ENCODE peak calls at places on chromosomes 16 and 17, in four cellular contexts. H, S, C and U are unnamed samples.

GRCh38 chr16:31474173-31474714 is 2.3 kb downstream of the TGFB1I1 start:
- DNase-seq in S (no peak), H (no peak), C (peak), U (no peak)

GRCh38 chr16:50679266-50679665 is 1.8 kb downstream of the SNX20 start:
- DNase-seq in H (no peak), C (no peak), S (no peak), U (no peak)

GRCh38 chr17:76659928-76660614 is 16.5 kb upstream of the ST6GALNAC1 start:
- DNase-seq in H (no peak), S (no peak), C (peak), U (no peak)

GRCh38 chr17:56678249-56679144 is 85.0 kb downstream of the NOG start:
- DNase-seq in C (no peak), S (peak), H (no peak), U (no peak)

GRCh38 chr16:29198231-29198630 is 208.3 kb downstream of the NPIPB11 start:
- DNase-seq in S (peak), H (no peak), C (no peak), U (no peak)

GRCh38 chr17:75623386-75623785 is 9.8 kb upstream of the SMIM5 start:
- DNase-seq in H (no peak), C (no peak), S (no peak), U (no peak)

GRCh38 chr17:61338000-61338864 is 61.4 kb upstream of the TBX2 start:
- DNase-seq in C (no peak), H (peak), S (no peak), U (no peak)

GRCh38 chr16:81861915-81862314 is 82.8 kb downstream of the PLCG2 start:
- DNase-seq in C (no peak), S (no peak), H (no peak), U (no peak)

GRCh38 chr17:61007980-61008379 is 330.3 kb downstream of the BCAS3 start:
- DNase-seq in C (no peak), H (no peak), S (no peak), U (no peak)

GRCh38 chr17:39225974-39226683 is 384 bp upstream of the STAC2 start:
- DNase-seq in H (no peak), C (peak), S (peak), U (no peak)
- TF ChIP-seq EGR1 in H (no peak), C (no peak), S (no peak), U (no peak)

DNA sequence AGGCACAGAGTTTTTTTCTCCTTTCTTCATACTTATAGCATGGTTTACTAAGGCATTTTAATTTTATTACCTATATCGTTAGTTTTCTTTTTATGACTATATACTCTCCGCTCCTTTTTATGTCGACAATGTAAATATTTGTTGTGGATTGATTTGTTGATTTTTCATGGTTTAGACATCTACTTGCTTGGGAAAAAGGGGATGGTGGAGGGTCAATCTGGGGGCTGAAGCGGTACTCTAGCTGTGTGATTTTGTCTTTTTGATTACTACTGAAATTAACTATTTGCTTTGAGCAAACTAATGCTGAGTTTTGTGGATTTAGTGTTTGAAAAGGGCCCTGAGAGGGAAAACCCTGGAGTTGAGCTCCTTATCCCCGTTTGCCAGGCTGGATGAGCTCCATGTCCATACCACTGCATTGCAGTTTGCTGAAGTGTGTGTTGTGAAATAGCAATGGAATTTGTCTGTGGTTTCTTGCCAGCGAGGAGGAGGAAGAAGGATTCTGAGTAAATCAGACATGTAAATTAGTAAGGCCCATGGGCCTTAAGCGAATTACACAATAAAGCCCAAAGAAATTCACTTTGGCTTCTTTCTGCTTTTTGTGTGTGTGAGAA is 72.0 kb downstream of the FTO start:
- DNase-seq in H (no peak), C (no peak), S (no peak), U (no peak)
- TF ChIP-seq EGR1 in H (no peak), C (no peak), S (no peak), U (no peak)

DNA sequence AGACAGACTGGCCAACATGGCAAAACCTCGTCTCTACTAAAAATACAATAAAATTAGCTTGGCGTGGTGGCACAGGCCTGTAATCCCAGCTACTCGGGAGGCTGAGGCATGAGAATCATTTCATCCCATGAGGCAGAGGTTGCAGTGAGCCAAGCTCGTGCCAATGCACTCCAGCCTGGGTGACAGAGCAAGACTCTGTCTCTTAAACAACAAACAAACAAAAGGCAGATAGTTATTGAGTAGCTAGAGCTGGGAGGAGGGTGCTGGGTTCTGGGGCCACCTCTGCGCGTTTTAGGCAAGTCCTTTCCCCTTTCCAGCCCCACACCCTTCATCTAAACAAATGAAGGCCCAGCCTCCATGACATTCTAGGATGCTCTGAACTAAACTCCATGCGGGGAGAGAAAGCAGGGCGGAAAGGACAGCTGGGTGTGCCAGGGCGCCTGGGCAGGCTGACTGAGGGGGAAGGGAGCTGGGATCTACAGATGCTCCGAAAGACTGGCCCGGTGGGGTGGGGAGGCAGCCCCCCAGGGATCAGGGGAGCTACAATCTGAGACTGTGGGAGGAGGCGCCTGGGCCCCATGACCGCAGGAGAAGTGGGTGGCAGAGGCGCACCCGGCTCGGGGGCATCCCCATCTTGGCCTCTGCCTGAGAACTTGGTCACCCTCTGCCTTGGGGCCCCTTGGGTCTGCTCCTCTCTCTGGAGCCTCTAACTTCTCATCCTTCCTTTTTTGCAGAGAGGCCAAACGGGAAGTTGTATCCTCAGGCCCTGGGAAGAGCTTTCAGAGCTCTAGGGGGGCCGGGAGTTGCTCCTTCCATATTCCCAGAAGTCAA is 904 bp downstream of the ITGAL start:
- DNase-seq in C (no peak), H (no peak), S (no peak), U (no peak)
- TF ChIP-seq EGR1 in C (no peak), H (no peak), S (no peak), U (no peak)

GRCh38 chr16:53465606-53466290 is 31.5 kb downstream of the RBL2 start:
- DNase-seq in H (peak), S (no peak), C (peak), U (no peak)
- TF ChIP-seq EGR1 in H (no peak), S (no peak), C (no peak), U (no peak)

DNA sequence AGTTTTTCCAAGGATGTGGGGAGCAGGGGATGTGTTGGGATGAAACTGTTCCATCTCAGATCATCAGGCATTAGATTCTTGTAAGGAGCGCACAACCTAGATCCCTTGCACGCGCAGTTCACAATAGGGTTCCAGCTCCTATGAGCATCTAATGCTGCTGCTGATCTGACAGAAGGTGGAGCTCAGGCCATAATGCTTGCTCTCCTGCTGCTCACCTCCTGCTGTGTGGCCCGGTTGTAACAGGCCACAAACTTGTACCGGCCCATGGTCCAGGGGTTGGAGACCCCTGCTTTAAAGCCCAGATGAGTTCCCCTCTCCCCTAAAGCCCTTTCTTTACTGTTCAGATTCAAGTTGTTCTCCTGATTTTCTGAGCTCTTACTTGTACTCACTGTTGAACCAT is 44.8 kb downstream of the RNF135 start:
- DNase-seq in C (no peak), S (no peak), H (no peak), U (no peak)
- TF ChIP-seq EGR1 in C (no peak), S (no peak), H (no peak), U (no peak)

GRCh38 chr16:67317853-67318252 is 8.7 kb downstream of the KCTD19 start:
- DNase-seq in C (no peak), S (no peak), H (no peak), U (no peak)

GRCh38 chr16:67311607-67312449 is 14.7 kb downstream of the KCTD19 start:
- DNase-seq in C (no peak), H (peak), S (no peak), U (peak)

GRCh38 chr16:67312450-67313118 is 14.0 kb downstream of the KCTD19 start:
- DNase-seq in S (no peak), C (no peak), H (no peak), U (no peak)
- TF ChIP-seq EGR1 in S (no peak), C (no peak), H (no peak), U (no peak)

GRCh38 chr17:72406501-72406900 is 285.7 kb downstream of the SOX9 start:
- DNase-seq in S (no peak), H (no peak), C (no peak), U (no peak)
- TF ChIP-seq EGR1 in S (no peak), H (no peak), C (no peak), U (no peak)